ENCODE peak calls at places on chromosomes 4 and X, in four cellular contexts. F is OCI-LY7, W is SK-N-SH, S is neural progenitor cell. M is an unnamed sample.

GRCh38 chr4:67871867-67872266 is 11.9 kb downstream of the TMPRSS11D start:
- DNase-seq in F (peak; percentile 21), W (peak; percentile 20), S (peak; percentile 33), M (peak; percentile 70)

GRCh38 chr4:54658321-54659093 is 750 bp downstream of the KIT start:
- DNase-seq in F (no peak), W (peak; percentile 78), S (peak; percentile 77), M (peak; percentile 67)

GRCh38 chr4:89599026-89599425 is 237.9 kb downstream of the SNCA start:
- DNase-seq in F (no peak), W (no peak), S (no peak), M (peak; percentile 10)

GRCh38 chr4:27010334-27010940 is 149.8 kb downstream of the STIM2 start:
- DNase-seq in F (peak; percentile 78), W (peak; percentile 54), S (peak; percentile 65), M (peak; percentile 81)

GRCh38 chr4:94976371-94977011 is 218.7 kb downstream of the BMPR1B start:
- DNase-seq in F (no peak), W (no peak), S (no peak), M (peak; percentile 93)

GRCh38 chr4:81538712-81539432 is 67.2 kb upstream of the RASGEF1B start:
- DNase-seq in F (peak; percentile 11), W (no peak), S (no peak), M (no peak)

GRCh38 chr4:244471-244870 is 60.8 kb downstream of the ZNF732 start:
- DNase-seq in F (peak; percentile 78), W (no peak), S (peak; percentile 38), M (peak; percentile 43)

GRCh38 chr4:9906996-9907395 is 114.3 kb downstream of the SLC2A9 start:
- DNase-seq in F (no peak), W (no peak), S (no peak), M (no peak)

GRCh38 chr4:972651-973424 is 531 bp downstream of the DGKQ start:
- DNase-seq in F (peak; percentile 64), W (peak; percentile 72), S (peak; percentile 59), M (peak; percentile 64)

GRCh38 chr4:20017035-20017434 is 234.7 kb upstream of the SLIT2 start:
- DNase-seq in F (no peak), W (no peak), S (no peak), M (peak; percentile 86)

GRCh38 chrX:70079870-70080269 is 17.6 kb downstream of the OTUD6A start:
- DNase-seq in F (no peak), W (no peak), S (no peak), M (no peak)

GRCh38 chr4:101556845-101557244 is 209.5 kb upstream of the PPP3CA start:
- DNase-seq in F (no peak), W (no peak), S (no peak), M (no peak)

GRCh38 chrX:8845469-8845868 is 44.3 kb upstream of the FAM9A start:
- DNase-seq in F (no peak), W (no peak), S (no peak), M (no peak)

GRCh38 chrX:100685284-100685996 is 41.4 kb downstream of the SRPX2 start:
- DNase-seq in F (peak; percentile 76), W (peak; percentile 65), S (peak; percentile 72), M (peak; percentile 74)

GRCh38 chr4:187501731-187502130 is 493.8 kb upstream of the ZFP42 start:
- DNase-seq in F (no peak), W (no peak), S (no peak), M (no peak)

GRCh38 chrX:51148848-51149247 is 183.8 kb upstream of the NUDT10 start:
- DNase-seq in F (peak; percentile 13), W (no peak), S (peak; percentile 59), M (no peak)
- TF ChIP-seq EZH2phosphoT487 in F (no peak), W (no peak), S (no peak), M (no peak)

GRCh38 chr4:109441858-109442480 is 8.4 kb downstream of the SEC24B start:
- DNase-seq in F (no peak), W (no peak), S (no peak), M (peak; percentile 40)
- TF ChIP-seq EZH2phosphoT487 in F (no peak), W (no peak), S (no peak), M (no peak)

GRCh38 chrX:107718156-107718621 is 57.4 kb downstream of the TSC22D3 start:
- DNase-seq in F (peak; percentile 76), W (peak; percentile 69), S (peak; percentile 82), M (peak; percentile 75)
- TF ChIP-seq EZH2phosphoT487 in F (no peak), W (no peak), S (no peak), M (no peak)

DNA sequence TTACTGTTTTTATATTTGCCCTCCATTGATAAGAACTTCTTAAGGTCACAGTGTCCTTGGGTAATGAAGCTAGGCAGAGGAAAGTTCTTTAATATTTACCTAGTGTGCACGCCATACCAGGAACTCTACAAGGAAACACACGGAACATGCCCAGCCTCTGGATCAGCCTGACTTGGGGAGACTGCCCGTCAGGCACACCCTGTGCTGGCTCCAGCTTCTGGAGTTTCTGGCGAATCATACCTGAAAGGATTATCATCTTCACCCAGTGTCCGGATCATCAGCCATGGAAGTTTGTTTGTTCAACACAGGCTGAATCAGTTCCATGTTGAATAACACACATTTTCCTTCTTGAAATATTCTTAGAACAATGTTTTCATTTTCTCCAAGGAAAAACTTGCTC is 176.6 kb downstream of the SHROOM3 start:
- DNase-seq in F (no peak), W (no peak), S (no peak), M (peak; percentile 80)
- TF ChIP-seq EZH2phosphoT487 in F (no peak), W (no peak), S (no peak), M (no peak)

DNA sequence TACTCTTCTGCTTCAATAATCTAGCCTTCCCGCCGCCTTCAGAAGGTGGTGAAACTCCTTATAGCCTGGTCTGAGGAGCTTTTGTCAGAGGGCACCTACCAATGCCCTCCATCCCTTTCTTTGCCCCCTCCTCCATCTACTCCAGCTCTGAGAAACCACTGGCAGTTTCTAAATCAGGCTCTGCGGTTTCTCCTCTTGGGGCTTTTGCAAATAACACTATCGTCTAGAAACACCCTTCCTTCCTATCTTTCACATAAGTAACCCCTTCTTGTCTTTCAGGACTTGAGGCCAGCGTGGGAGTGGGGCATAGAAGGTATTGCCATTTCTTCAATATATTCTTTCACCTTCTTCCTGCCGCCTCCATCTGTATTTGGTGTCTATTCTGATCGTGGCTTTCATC is 1.2 kb upstream of the EFHC2 start:
- DNase-seq in F (no peak), W (no peak), S (no peak), M (no peak)
- TF ChIP-seq EZH2phosphoT487 in F (no peak), W (no peak), S (no peak), M (no peak)